ENCODE peak calls at places on chromosomes 4 and X, in four cellular contexts. L is right cardiac atrium, Z is activated T-cell treated with anti-CD3 and anti-CD28 coated beads for 1 hour, M is endothelial cell. K is an unnamed sample.

GRCh38 chr4:4974727-4975126 is 44.5 kb downstream of the CYTL1 start:
- DNase-seq in L (no peak), Z (no peak), M (no peak), K (no peak)

GRCh38 chrX:101595739-101596419 is 21.9 kb downstream of the ARMCX6 start:
- DNase-seq in L (no peak), Z (peak; percentile 3), M (peak; percentile 54), K (peak; percentile 36)

GRCh38 chrX:154046262-154046771 is 26.6 kb upstream of the IRAK1 start:
- DNase-seq in L (peak; percentile 62), Z (no peak), M (no peak), K (peak; percentile 62)

GRCh38 chrX:72644946-72645345 is 69.2 kb downstream of the PHKA1 start:
- DNase-seq in L (peak; percentile 10), Z (no peak), M (no peak), K (no peak)

GRCh38 chr4:147707892-147708672 is 23.8 kb upstream of the ARHGAP10 start:
- DNase-seq in L (peak; percentile 28), Z (peak; percentile 32), M (peak; percentile 35), K (peak; percentile 55)

GRCh38 chr4:84150177-84150576 is 348.9 kb downstream of the NKX6-1 start:
- DNase-seq in L (no peak), Z (no peak), M (no peak), K (no peak)

GRCh38 chr4:15004701-15005301 is 2.5 kb downstream of the CPEB2 start:
- DNase-seq in L (peak; percentile 89), Z (peak; percentile 20), M (peak; percentile 56), K (peak; percentile 80)

GRCh38 chrX:12946838-12947544 is 27.9 kb upstream of the TMSB4X start:
- DNase-seq in L (peak; percentile 61), Z (peak; percentile 60), M (peak; percentile 74), K (peak; percentile 82)

GRCh38 chrX:110041980-110042379 is 39.1 kb downstream of the TMEM164 start:
- DNase-seq in L (no peak), Z (no peak), M (no peak), K (no peak)

GRCh38 chrX:121322159-121322558 is 274.7 kb downstream of the GLUD2 start:
- DNase-seq in L (no peak), Z (no peak), M (no peak), K (no peak)

GRCh38 chrX:37474478-37474877 is 97.0 kb upstream of the LANCL3 start:
- DNase-seq in L (no peak), Z (no peak), M (no peak), K (no peak)

GRCh38 chrX:39385022-39385421 is 583.8 kb downstream of the MID1IP1 start:
- DNase-seq in L (no peak), Z (no peak), M (no peak), K (no peak)

GRCh38 chr4:5719329-5720055 is 8.5 kb downstream of the EVC start:
- DNase-seq in L (no peak), Z (no peak), M (no peak), K (no peak)

GRCh38 chr4:128502818-128503527 is 215.4 kb upstream of the PGRMC2 start:
- DNase-seq in L (no peak), Z (no peak), M (no peak), K (no peak)

GRCh38 chr4:176945314-176945713 is 152.6 kb upstream of the VEGFC start:
- DNase-seq in L (no peak), Z (no peak), M (no peak), K (no peak)

GRCh38 chrX:10620121-10620699 is at the start of gene MID1:
- DNase-seq in L (peak; percentile 75), Z (no peak), M (peak; percentile 65), K (peak; percentile 59)

GRCh38 chrX:18173494-18174180 is 47.0 kb downstream of the BEND2 start:
- DNase-seq in L (peak; percentile 21), Z (no peak), M (no peak), K (no peak)

GRCh38 chr4:125736057-125736456 is 421.3 kb downstream of the FAT4 start:
- DNase-seq in L (no peak), Z (no peak), M (peak; percentile 20), K (no peak)

GRCh38 chr4:152684007-152684406 is 4.2 kb upstream of the TMEM154 start:
- DNase-seq in L (no peak), Z (no peak), M (no peak), K (no peak)

GRCh38 chr4:25330905-25331816 is 18.6 kb downstream of the ZCCHC4 start:
- DNase-seq in L (no peak), Z (no peak), M (no peak), K (no peak)

GRCh38 chr4:139986621-139987510 is 167.1 kb downstream of the MAML3 start:
- DNase-seq in L (no peak), Z (no peak), M (no peak), K (no peak)

GRCh38 chr4:114137984-114138383 is 158.5 kb upstream of the ARSJ start:
- DNase-seq in L (no peak), Z (no peak), M (no peak), K (no peak)

GRCh38 chr4:48341776-48342558 is 638 bp downstream of the SLAIN2 start:
- DNase-seq in L (peak; percentile 64), Z (peak; percentile 21), M (peak; percentile 68), K (peak; percentile 38)

GRCh38 chrX:115630204-115630603 is 69.2 kb downstream of the PLS3 start:
- DNase-seq in L (no peak), Z (no peak), M (no peak), K (no peak)

GRCh38 chr4:86685401-86685800 is 91.3 kb downstream of the PTPN13 start:
- DNase-seq in L (no peak), Z (no peak), M (no peak), K (no peak)